ENCODE peak calls at places on chromosomes 5 and 9, in nine cellular contexts. T, M, Q, I, H, Z, G, J and O are unnamed samples. For H3K27me3 and H3K4me1, the result is how much of the 10 kb centered on the place peaks cover.

GRCh38 chr5:173303878-173304590 is 24.2 kb downstream of the STC2 start:
- DNase-seq in J (no peak), M (no peak), H (no peak), I (no peak), Z (no peak), T (no peak), Q (peak), G (no peak), O (no peak)

GRCh38 chr9:133685653-133686504 is 49.7 kb downstream of the DBH start:
- DNase-seq in Q (no peak), I (no peak), Z (no peak), J (no peak), T (no peak), M (no peak), G (no peak), H (peak), O (no peak)

GRCh38 chr9:131997779-131998178 is 81.9 kb downstream of the MED27 start:
- DNase-seq in Z (no peak), I (no peak), T (no peak), Q (peak), H (no peak), M (no peak), J (no peak), G (no peak), O (no peak)

GRCh38 chr5:32233220-32233695 is 59.1 kb upstream of the GOLPH3 start:
- DNase-seq in J (no peak), Z (no peak), I (no peak), H (no peak), M (no peak), G (peak), T (no peak), Q (no peak), O (no peak)

GRCh38 chr9:107749787-107750444 is 260.3 kb upstream of the KLF4 start:
- DNase-seq in M (peak), Q (peak), H (peak), J (peak), Z (no peak), G (peak), I (peak), T (no peak), O (no peak)

GRCh38 chr5:171783051-171783450 is 2.6 kb upstream of the SMIM23 start:
- DNase-seq in M (no peak), H (no peak), Q (peak), I (no peak), J (no peak), T (no peak), Z (no peak), G (no peak), O (no peak)

GRCh38 chr9:34139477-34140146 is 13.1 kb upstream of the DCAF12 start:
- DNase-seq in T (no peak), M (no peak), Z (no peak), I (peak), Q (peak), H (no peak), G (no peak), J (no peak), O (no peak)

GRCh38 chr5:171957591-171958251 is 48.7 kb downstream of the FBXW11 start:
- DNase-seq in Q (no peak), M (no peak), G (peak), H (no peak), I (no peak), J (no peak), Z (peak), T (no peak), O (peak)

GRCh38 chr9:37645903-37646506 is 4.7 kb upstream of the FRMPD1 start:
- DNase-seq in J (no peak), Z (no peak), Q (no peak), G (no peak), T (no peak), H (no peak), M (no peak), I (no peak), O (no peak)
- H3K27me3 ChIP-seq in J (under half), Z (under half), Q (half or more), G (under half), T (under half), H (half or more), M (under half), I (under half), O (under half)

GRCh38 chr5:150492621-150493020 is 15.3 kb upstream of the NDST1 start:
- DNase-seq in M (no peak), I (no peak), J (no peak), Q (peak), Z (no peak), T (no peak), H (no peak), G (peak), O (no peak)
- H3K4me1 ChIP-seq in M (half or more), I (under half), J (half or more), Q (half or more), Z (under half), T (under half), H (half or more), G (half or more), O (under half)

GRCh38 chr9:19429590-19429989 is 20.8 kb downstream of the ACER2 start:
- DNase-seq in M (no peak), G (no peak), I (no peak), H (no peak), T (no peak), Z (no peak), J (no peak), Q (peak), O (no peak)

GRCh38 chr9:19420877-19421276 is 12.1 kb downstream of the ACER2 start:
- DNase-seq in M (no peak), Z (no peak), Q (no peak), I (no peak), G (no peak), J (no peak), H (no peak), T (no peak), O (no peak)

DNA sequence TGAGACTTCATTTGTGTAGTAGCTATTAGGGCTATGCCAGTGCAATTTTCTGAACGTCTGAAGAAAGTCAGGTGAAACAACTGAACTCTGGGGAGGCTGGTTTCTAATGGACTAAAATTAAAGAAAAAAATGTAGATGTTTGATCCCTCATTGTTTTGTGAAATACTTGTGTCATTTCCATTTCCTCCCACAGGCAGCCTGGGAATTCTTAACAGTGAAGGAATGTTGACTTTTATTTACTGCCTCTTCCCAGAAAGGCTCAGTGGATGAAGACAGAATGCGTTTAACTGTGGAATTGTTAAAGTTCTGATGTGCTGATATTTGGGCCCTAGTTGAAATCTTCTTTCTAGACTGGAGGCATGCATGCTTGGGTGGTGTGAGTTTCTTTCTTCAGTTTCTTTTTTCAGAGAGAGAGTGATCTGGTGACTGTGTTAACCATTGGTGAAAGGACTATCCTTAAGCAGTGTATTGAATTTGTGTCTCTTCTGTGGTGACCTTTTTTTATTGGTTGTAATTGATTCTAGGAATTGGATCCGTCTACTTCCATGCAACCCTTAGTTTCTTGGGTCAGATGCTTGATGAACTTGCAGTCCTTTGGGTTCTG is 15.5 kb downstream of the ACER2 start:
- DNase-seq in H (no peak), G (no peak), M (no peak), Q (no peak), I (no peak), J (no peak), Z (no peak), T (no peak), O (no peak)
- H3K27ac ChIP-seq in H (no peak), G (no peak), M (no peak), Q (no peak), I (peak), J (no peak), Z (no peak), T (no peak), O (no peak)

GRCh38 chr5:78362220-78362619 is 1.8 kb downstream of the SCAMP1 start:
- DNase-seq in I (no peak), T (no peak), H (no peak), Q (no peak), M (no peak), Z (no peak), G (no peak), J (no peak), O (no peak)

GRCh38 chr5:78360674-78361225 is 333 bp downstream of the SCAMP1 start:
- DNase-seq in M (peak), Z (peak), Q (no peak), J (peak), T (no peak), G (peak), H (peak), I (peak), O (peak)

GRCh38 chr5:78364005-78364404 is 3.6 kb downstream of the SCAMP1 start:
- DNase-seq in T (no peak), Q (no peak), M (no peak), H (no peak), G (no peak), I (no peak), J (no peak), Z (no peak), O (no peak)

GRCh38 chr5:78361226-78361993 is 993 bp downstream of the SCAMP1 start:
- DNase-seq in T (no peak), G (peak), J (peak), M (no peak), Z (no peak), I (peak), Q (peak), H (no peak), O (no peak)

GRCh38 chr5:78359831-78360673 is at the start of gene SCAMP1:
- DNase-seq in M (peak), T (peak), J (peak), I (peak), Q (peak), G (peak), Z (peak), H (peak), O (peak)
- H3K27me3 ChIP-seq in M (under half), T (under half), J (under half), I (under half), Q (under half), G (under half), Z (under half), H (under half), O (under half)

GRCh38 chr5:111735829-111736228 is 21.2 kb downstream of the NREP start:
- DNase-seq in J (peak), Z (no peak), H (no peak), Q (peak), G (no peak), T (no peak), M (no peak), I (peak), O (no peak)

GRCh38 chr5:111734013-111734412 is 23.0 kb downstream of the NREP start:
- DNase-seq in Z (no peak), T (no peak), Q (peak), G (no peak), M (no peak), H (no peak), I (no peak), J (no peak), O (no peak)

GRCh38 chr5:111733571-111733970 is 23.4 kb downstream of the NREP start:
- DNase-seq in Q (no peak), T (no peak), I (no peak), G (no peak), H (no peak), M (no peak), Z (no peak), J (no peak), O (no peak)

GRCh38 chr5:111731638-111732037 is 25.4 kb downstream of the NREP start:
- DNase-seq in T (no peak), J (no peak), G (no peak), I (no peak), Q (no peak), M (no peak), H (no peak), Z (no peak), O (no peak)

DNA sequence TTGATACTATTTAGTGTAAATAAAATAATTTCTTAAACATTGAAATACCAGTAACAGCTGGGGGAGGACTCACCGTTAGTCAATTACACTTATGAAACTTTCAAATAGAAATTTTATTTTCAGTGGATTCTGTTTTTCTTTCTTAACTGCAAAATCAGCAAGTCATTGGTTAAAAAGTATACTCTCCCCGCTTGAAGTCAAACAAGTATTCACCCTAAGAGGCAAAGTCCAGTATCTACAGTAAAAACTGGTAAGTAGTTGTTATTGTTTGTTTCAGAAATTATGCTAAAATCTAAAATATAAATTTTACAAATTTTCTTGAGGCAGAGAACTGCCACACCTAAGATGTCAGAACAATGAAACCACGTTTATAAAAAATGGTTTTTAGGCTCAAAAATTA is 22.4 kb downstream of the NREP start:
- DNase-seq in M (no peak), Q (no peak), Z (no peak), G (no peak), J (no peak), T (no peak), I (no peak), H (no peak), O (no peak)
- H3K4me1 ChIP-seq in M (under half), Q (under half), Z (under half), G (under half), J (under half), T (under half), I (under half), H (under half), O (under half)

DNA sequence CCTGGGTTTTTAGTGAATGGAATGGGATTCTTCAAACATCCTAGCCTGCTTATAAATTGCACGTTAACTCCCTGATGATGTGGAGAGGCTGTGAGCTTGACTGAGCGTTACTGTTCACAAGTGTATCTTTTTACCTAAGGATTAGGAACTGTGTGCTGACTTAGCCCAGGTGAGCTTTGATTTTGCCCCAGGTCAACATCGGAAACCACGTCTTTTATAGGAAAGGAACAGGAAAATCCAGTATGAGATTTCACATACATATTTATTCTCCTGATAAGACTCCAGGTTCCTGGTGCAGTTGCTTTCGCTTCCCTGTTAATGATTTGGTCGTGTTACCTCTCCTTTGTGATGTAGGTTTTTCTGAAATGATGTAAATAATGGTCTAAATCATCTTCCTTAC is 103.2 kb upstream of the BASP1 start:
- DNase-seq in I (no peak), H (no peak), M (no peak), Q (no peak), G (no peak), J (no peak), Z (no peak), T (no peak), O (no peak)
- H3K27ac ChIP-seq in I (no peak), H (peak), M (no peak), Q (peak), G (no peak), J (no peak), Z (no peak), T (no peak), O (no peak)

DNA sequence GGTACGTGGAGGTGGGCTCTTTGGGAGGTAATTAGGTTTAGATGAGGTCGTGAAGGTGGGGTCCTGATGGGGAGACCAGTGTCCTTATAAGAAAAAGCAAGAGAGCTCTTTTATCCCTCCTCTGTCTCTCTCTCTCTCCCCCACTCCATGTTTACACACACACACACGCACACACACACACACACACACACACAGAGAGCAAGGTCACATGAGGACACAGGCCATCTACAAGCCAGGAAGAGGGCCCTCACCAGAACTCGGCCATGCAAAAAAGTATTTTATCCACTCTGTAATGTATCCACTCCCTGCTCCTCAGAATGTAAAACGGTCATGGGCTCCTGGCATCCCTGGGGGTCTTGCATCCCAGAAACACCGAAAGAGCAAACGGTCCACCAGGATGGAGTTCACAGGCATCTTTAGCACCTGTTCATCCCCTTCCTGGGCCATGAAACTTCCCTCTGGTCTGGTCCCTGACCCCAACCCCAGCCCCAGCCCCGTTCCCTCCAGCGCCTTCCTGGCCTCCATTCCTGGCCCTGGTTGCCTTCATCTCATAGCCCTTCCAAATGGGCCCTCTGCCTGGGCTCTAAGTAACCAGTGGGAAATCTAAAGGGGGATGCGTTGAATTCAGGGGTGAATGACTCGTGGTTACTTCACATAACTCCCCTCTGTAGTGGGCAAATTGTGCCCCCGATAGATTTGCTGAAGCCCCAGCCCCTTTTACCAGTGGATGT is 88.8 kb downstream of the NSUN2 start:
- DNase-seq in Q (no peak), M (no peak), Z (no peak), H (no peak), T (no peak), I (no peak), J (no peak), G (no peak), O (no peak)
- H3K27me3 ChIP-seq in Q (under half), M (under half), Z (under half), H (under half), T (under half), I (under half), J (under half), G (under half), O (under half)

GRCh38 chr9:37239224-37239859 is 119.0 kb downstream of the ZCCHC7 start:
- DNase-seq in Z (no peak), J (no peak), G (no peak), M (no peak), H (no peak), I (no peak), Q (no peak), T (no peak), O (no peak)

GRCh38 chr9:37239921-37240320 is 119.5 kb downstream of the ZCCHC7 start:
- DNase-seq in J (no peak), H (no peak), G (no peak), I (no peak), Z (no peak), T (no peak), M (no peak), Q (no peak), O (no peak)

GRCh38 chr9:37241340-37241739 is 121.0 kb downstream of the ZCCHC7 start:
- DNase-seq in Q (no peak), M (no peak), Z (no peak), T (no peak), G (no peak), I (no peak), H (no peak), J (no peak), O (no peak)

GRCh38 chr9:37243588-37244345 is 123.4 kb downstream of the ZCCHC7 start:
- DNase-seq in M (no peak), I (no peak), J (no peak), Q (no peak), Z (no peak), H (no peak), T (no peak), G (no peak), O (no peak)

DNA sequence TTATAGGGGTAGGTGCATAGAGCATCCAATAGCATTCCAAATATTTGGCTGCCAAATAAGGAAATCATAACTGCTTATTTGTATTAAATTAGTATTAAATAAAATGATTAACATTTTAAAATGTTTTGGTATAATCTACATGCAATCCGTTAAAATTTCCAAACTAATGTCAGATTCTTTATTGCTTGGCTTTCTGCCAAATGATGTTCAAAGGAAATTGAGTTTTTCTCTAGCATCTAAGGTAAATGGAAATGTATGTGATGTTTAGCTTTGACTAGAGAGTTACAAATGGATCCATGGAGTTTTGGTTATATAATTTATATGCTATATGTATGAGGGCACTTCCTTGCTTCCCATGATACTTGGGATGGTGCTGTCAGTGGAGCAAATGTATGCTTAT is 121.7 kb downstream of the ZCCHC7 start:
- DNase-seq in G (no peak), Q (no peak), Z (no peak), J (no peak), M (no peak), T (no peak), I (no peak), H (no peak), O (no peak)
- H3K4me1 ChIP-seq in G (under half), Q (under half), Z (under half), J (under half), M (under half), T (under half), I (under half), H (under half), O (under half)

GRCh38 chr5:138663009-138663408 is 87.8 kb upstream of the HSPA9 start:
- DNase-seq in H (no peak), T (no peak), I (no peak), Q (no peak), Z (no peak), J (no peak), G (no peak), M (no peak), O (peak)

GRCh38 chr5:138662599-138662998 is 87.4 kb upstream of the HSPA9 start:
- DNase-seq in M (no peak), Z (no peak), I (no peak), H (no peak), G (no peak), J (no peak), Q (no peak), T (no peak), O (no peak)

GRCh38 chr5:138664276-138664943 is 88.8 kb upstream of the CTNNA1 start:
- DNase-seq in T (no peak), G (no peak), Z (no peak), H (no peak), I (no peak), J (no peak), M (no peak), Q (peak), O (no peak)

GRCh38 chr5:138661991-138662434 is 86.8 kb upstream of the HSPA9 start:
- DNase-seq in G (peak), I (no peak), T (no peak), M (no peak), J (no peak), Q (no peak), Z (no peak), H (no peak), O (no peak)

GRCh38 chr5:138663561-138663960 is 88.4 kb upstream of the HSPA9 start:
- DNase-seq in T (no peak), Q (no peak), I (no peak), M (no peak), H (no peak), J (no peak), Z (no peak), G (no peak), O (no peak)
- H3K27ac ChIP-seq in T (no peak), Q (no peak), I (no peak), M (no peak), H (no peak), J (no peak), Z (no peak), G (no peak), O (no peak)

DNA sequence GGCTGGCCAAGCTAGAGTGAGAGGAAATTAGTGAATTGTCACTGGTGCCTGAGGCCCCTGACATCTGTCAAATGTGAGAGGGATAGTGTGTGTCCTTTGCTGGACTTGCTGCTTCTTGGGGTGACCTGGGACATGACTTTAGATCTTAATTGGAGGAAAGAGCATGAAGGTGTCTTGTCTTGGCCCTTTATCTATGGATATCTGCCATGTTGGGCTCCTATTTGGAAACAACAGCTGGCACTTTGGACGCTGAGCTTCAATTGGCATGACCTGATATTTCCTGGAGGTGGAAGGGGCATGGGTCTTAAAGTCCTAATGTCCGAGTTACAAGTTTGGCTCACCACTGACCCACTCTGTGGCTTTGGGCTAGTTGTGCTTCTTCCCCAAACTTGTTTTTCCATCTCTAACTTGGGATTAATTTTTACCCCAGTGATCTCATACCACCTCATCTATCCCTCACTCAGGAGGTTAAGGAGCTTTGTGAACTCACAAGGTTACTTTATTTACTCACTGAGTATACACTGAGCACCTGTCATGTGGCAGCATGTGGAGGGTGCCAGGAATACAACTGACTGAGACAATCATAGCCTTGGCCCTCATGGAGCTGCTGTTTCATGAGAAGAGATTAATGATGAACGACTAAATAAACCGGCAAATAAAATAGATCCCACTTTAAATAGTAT is 30.1 kb upstream of the CXCL14 start:
- DNase-seq in T (no peak), G (no peak), H (no peak), Z (no peak), Q (no peak), J (no peak), I (no peak), M (no peak), O (no peak)
- H3K27me3 ChIP-seq in T (under half), G (under half), H (under half), Z (under half), Q (under half), J (under half), I (under half), M (under half), O (under half)